ENCODE peak calls at places on chromosomes 7 and 10, in nine cellular contexts. One of them, this sample, is unnamed.

GRCh38 chr7:84043661-84044191 is 150.9 kb downstream of the SEMA3A start:
- DNase-seq in AG04449: no peak
- DNase-seq in CD4-positive, alpha-beta T cell: no peak
- DNase-seq in WTC11: no peak
- DNase-seq in Panc1: no peak
- DNase-seq in AG09309: no peak
- DNase-seq in astrocyte: no peak
- DNase-seq in IMR-90: no peak
- DNase-seq in fibroblast of lung: peak; percentile 53
- DNase-seq in this sample: no peak

GRCh38 chr10:21173964-21174669 is 277.0 kb upstream of the NEBL start:
- DNase-seq in AG04449: no peak
- DNase-seq in CD4-positive, alpha-beta T cell: no peak
- DNase-seq in WTC11: peak; percentile 59
- DNase-seq in Panc1: no peak
- DNase-seq in AG09309: no peak
- DNase-seq in astrocyte: no peak
- DNase-seq in IMR-90: no peak
- DNase-seq in fibroblast of lung: no peak
- DNase-seq in this sample: peak; percentile 73

GRCh38 chr7:151890355-151891004 is 13.6 kb upstream of the PRKAG2 start:
- DNase-seq in AG04449: no peak
- DNase-seq in CD4-positive, alpha-beta T cell: no peak
- DNase-seq in WTC11: no peak
- DNase-seq in Panc1: no peak
- DNase-seq in AG09309: no peak
- DNase-seq in astrocyte: no peak
- DNase-seq in IMR-90: no peak
- DNase-seq in fibroblast of lung: no peak
- DNase-seq in this sample: no peak

GRCh38 chr7:37505750-37506353 is 57.2 kb upstream of the ELMO1 start:
- DNase-seq in AG04449: no peak
- DNase-seq in CD4-positive, alpha-beta T cell: no peak
- DNase-seq in WTC11: no peak
- DNase-seq in Panc1: no peak
- DNase-seq in AG09309: no peak
- DNase-seq in astrocyte: no peak
- DNase-seq in IMR-90: no peak
- DNase-seq in fibroblast of lung: no peak
- DNase-seq in this sample: no peak

GRCh38 chr10:86888585-86889381 is 68.6 kb downstream of the MMRN2 start:
- DNase-seq in AG04449: peak; percentile 3
- DNase-seq in CD4-positive, alpha-beta T cell: no peak
- DNase-seq in WTC11: no peak
- DNase-seq in Panc1: no peak
- DNase-seq in AG09309: no peak
- DNase-seq in astrocyte: peak; percentile 55
- DNase-seq in IMR-90: peak; percentile 71
- DNase-seq in fibroblast of lung: peak; percentile 45
- DNase-seq in this sample: no peak

GRCh38 chr10:78312197-78313046 is 278.8 kb downstream of the RPS24 start:
- DNase-seq in AG04449: no peak
- DNase-seq in CD4-positive, alpha-beta T cell: no peak
- DNase-seq in WTC11: no peak
- DNase-seq in Panc1: no peak
- DNase-seq in AG09309: no peak
- DNase-seq in astrocyte: peak; percentile 74
- DNase-seq in IMR-90: peak; percentile 40
- DNase-seq in fibroblast of lung: no peak
- DNase-seq in this sample: no peak

GRCh38 chr7:101378808-101379207 is 16.1 kb downstream of the COL26A1 start:
- DNase-seq in AG04449: no peak
- DNase-seq in CD4-positive, alpha-beta T cell: no peak
- DNase-seq in WTC11: peak; percentile 67
- DNase-seq in Panc1: no peak
- DNase-seq in AG09309: no peak
- DNase-seq in astrocyte: no peak
- DNase-seq in IMR-90: no peak
- DNase-seq in fibroblast of lung: no peak
- DNase-seq in this sample: peak; percentile 52

GRCh38 chr10:112330154-112330553 is 43.8 kb upstream of the ACSL5 start:
- DNase-seq in AG04449: no peak
- DNase-seq in CD4-positive, alpha-beta T cell: no peak
- DNase-seq in WTC11: no peak
- DNase-seq in Panc1: no peak
- DNase-seq in AG09309: no peak
- DNase-seq in astrocyte: no peak
- DNase-seq in IMR-90: no peak
- DNase-seq in fibroblast of lung: no peak
- DNase-seq in this sample: no peak

GRCh38 chr7:2539031-2540028 is 16.0 kb downstream of the BRAT1 start:
- DNase-seq in AG04449: no peak
- DNase-seq in CD4-positive, alpha-beta T cell: no peak
- DNase-seq in WTC11: no peak
- DNase-seq in Panc1: no peak
- DNase-seq in AG09309: no peak
- DNase-seq in astrocyte: no peak
- DNase-seq in IMR-90: no peak
- DNase-seq in fibroblast of lung: no peak
- DNase-seq in this sample: no peak

GRCh38 chr7:101308245-101309085 is 13.1 kb downstream of the IFT22 start:
- DNase-seq in AG04449: no peak
- DNase-seq in CD4-positive, alpha-beta T cell: peak; percentile 9
- DNase-seq in WTC11: peak; percentile 90
- DNase-seq in Panc1: no peak
- DNase-seq in AG09309: no peak
- DNase-seq in astrocyte: peak; percentile 3
- DNase-seq in IMR-90: no peak
- DNase-seq in fibroblast of lung: peak; percentile 51
- DNase-seq in this sample: peak; percentile 77

GRCh38 chr10:113087082-113088029 is 137.3 kb downstream of the TCF7L2 start:
- DNase-seq in AG04449: peak; percentile 95
- DNase-seq in CD4-positive, alpha-beta T cell: no peak
- DNase-seq in WTC11: no peak
- DNase-seq in Panc1: peak; percentile 96
- DNase-seq in AG09309: peak; percentile 99
- DNase-seq in astrocyte: peak; percentile 100
- DNase-seq in IMR-90: peak; percentile 100
- DNase-seq in fibroblast of lung: peak; percentile 99
- DNase-seq in this sample: no peak

GRCh38 chr10:62005687-62006086 is 104.2 kb downstream of the ARID5B start:
- DNase-seq in AG04449: no peak
- DNase-seq in CD4-positive, alpha-beta T cell: no peak
- DNase-seq in WTC11: no peak
- DNase-seq in Panc1: no peak
- DNase-seq in AG09309: no peak
- DNase-seq in astrocyte: no peak
- DNase-seq in IMR-90: no peak
- DNase-seq in fibroblast of lung: no peak
- DNase-seq in this sample: no peak

GRCh38 chr7:12909483-12909882 is 222.1 kb downstream of the ARL4A start:
- DNase-seq in AG04449: no peak
- DNase-seq in CD4-positive, alpha-beta T cell: no peak
- DNase-seq in WTC11: no peak
- DNase-seq in Panc1: no peak
- DNase-seq in AG09309: no peak
- DNase-seq in astrocyte: no peak
- DNase-seq in IMR-90: no peak
- DNase-seq in fibroblast of lung: no peak
- DNase-seq in this sample: no peak

GRCh38 chr7:66283003-66283920 is 78.1 kb downstream of the TPST1 start:
- DNase-seq in AG04449: peak; percentile 28
- DNase-seq in CD4-positive, alpha-beta T cell: no peak
- DNase-seq in WTC11: no peak
- DNase-seq in Panc1: peak; percentile 55
- DNase-seq in AG09309: peak; percentile 46
- DNase-seq in astrocyte: peak; percentile 87
- DNase-seq in IMR-90: peak; percentile 89
- DNase-seq in fibroblast of lung: peak; percentile 87
- DNase-seq in this sample: no peak

GRCh38 chr10:131435232-131435631 is 123.7 kb upstream of the TCERG1L start:
- DNase-seq in AG04449: no peak
- DNase-seq in CD4-positive, alpha-beta T cell: no peak
- DNase-seq in WTC11: no peak
- DNase-seq in Panc1: no peak
- DNase-seq in AG09309: no peak
- DNase-seq in astrocyte: no peak
- DNase-seq in IMR-90: no peak
- DNase-seq in fibroblast of lung: no peak
- DNase-seq in this sample: no peak

GRCh38 chr10:62068464-62068863 is 167.0 kb downstream of the ARID5B start:
- DNase-seq in AG04449: no peak
- DNase-seq in CD4-positive, alpha-beta T cell: no peak
- DNase-seq in WTC11: no peak
- DNase-seq in Panc1: no peak
- DNase-seq in AG09309: no peak
- DNase-seq in astrocyte: no peak
- DNase-seq in IMR-90: no peak
- DNase-seq in fibroblast of lung: no peak
- DNase-seq in this sample: no peak

GRCh38 chr7:23431596-23432284 is 38.6 kb downstream of the IGF2BP3 start:
- DNase-seq in AG04449: no peak
- DNase-seq in CD4-positive, alpha-beta T cell: no peak
- DNase-seq in WTC11: no peak
- DNase-seq in Panc1: no peak
- DNase-seq in AG09309: no peak
- DNase-seq in astrocyte: peak; percentile 14
- DNase-seq in IMR-90: peak; percentile 38
- DNase-seq in fibroblast of lung: peak; percentile 58
- DNase-seq in this sample: no peak

GRCh38 chr7:16850772-16851466 is 30.9 kb downstream of the AGR3 start:
- DNase-seq in AG04449: no peak
- DNase-seq in CD4-positive, alpha-beta T cell: no peak
- DNase-seq in WTC11: peak; percentile 11
- DNase-seq in Panc1: no peak
- DNase-seq in AG09309: no peak
- DNase-seq in astrocyte: no peak
- DNase-seq in IMR-90: no peak
- DNase-seq in fibroblast of lung: no peak
- DNase-seq in this sample: no peak

GRCh38 chr10:17872191-17873091 is 63.3 kb downstream of the MRC1 start:
- DNase-seq in AG04449: no peak
- DNase-seq in CD4-positive, alpha-beta T cell: no peak
- DNase-seq in WTC11: no peak
- DNase-seq in Panc1: peak; percentile 24
- DNase-seq in AG09309: no peak
- DNase-seq in astrocyte: no peak
- DNase-seq in IMR-90: peak; percentile 21
- DNase-seq in fibroblast of lung: peak; percentile 31
- DNase-seq in this sample: no peak

GRCh38 chr7:13240349-13240748 is 552.9 kb downstream of the ARL4A start:
- DNase-seq in AG04449: no peak
- DNase-seq in CD4-positive, alpha-beta T cell: no peak
- DNase-seq in WTC11: no peak
- DNase-seq in Panc1: peak; percentile 59
- DNase-seq in AG09309: peak; percentile 4
- DNase-seq in astrocyte: peak; percentile 71
- DNase-seq in IMR-90: peak; percentile 51
- DNase-seq in fibroblast of lung: peak; percentile 35
- DNase-seq in this sample: no peak

GRCh38 chr7:6074612-6075380 is 43.6 kb downstream of the ANKRD61 start:
- DNase-seq in AG04449: no peak
- DNase-seq in CD4-positive, alpha-beta T cell: no peak
- DNase-seq in WTC11: no peak
- DNase-seq in Panc1: no peak
- DNase-seq in AG09309: no peak
- DNase-seq in astrocyte: no peak
- DNase-seq in IMR-90: no peak
- DNase-seq in fibroblast of lung: peak; percentile 8
- DNase-seq in this sample: no peak

GRCh38 chr7:141654551-141654950 is 47.4 kb downstream of the DENND11 start:
- DNase-seq in AG04449: peak; percentile 16
- DNase-seq in CD4-positive, alpha-beta T cell: peak; percentile 38
- DNase-seq in WTC11: peak; percentile 57
- DNase-seq in Panc1: peak; percentile 59
- DNase-seq in AG09309: peak; percentile 10
- DNase-seq in astrocyte: peak; percentile 50
- DNase-seq in IMR-90: peak; percentile 69
- DNase-seq in fibroblast of lung: peak; percentile 78
- DNase-seq in this sample: peak; percentile 58

GRCh38 chr10:44878704-44879530 is 32.2 kb upstream of the TMEM72 start:
- DNase-seq in AG04449: no peak
- DNase-seq in CD4-positive, alpha-beta T cell: peak; percentile 60
- DNase-seq in WTC11: peak; percentile 91
- DNase-seq in Panc1: no peak
- DNase-seq in AG09309: no peak
- DNase-seq in astrocyte: peak; percentile 62
- DNase-seq in IMR-90: peak; percentile 82
- DNase-seq in fibroblast of lung: peak; percentile 79
- DNase-seq in this sample: peak; percentile 87
- TF ChIP-seq CTCF in AG04449: no peak
- TF ChIP-seq CTCF in CD4-positive, alpha-beta T cell: no peak
- TF ChIP-seq CTCF in WTC11: no peak
- TF ChIP-seq CTCF in Panc1: no peak
- TF ChIP-seq CTCF in AG09309: peak; percentile 15
- TF ChIP-seq CTCF in astrocyte: no peak
- TF ChIP-seq CTCF in IMR-90: no peak
- TF ChIP-seq CTCF in fibroblast of lung: no peak
- TF ChIP-seq CTCF in this sample: peak; percentile 11

GRCh38 chr7:128869138-128869943 is 6.7 kb downstream of the ATP6V1F start:
- DNase-seq in AG04449: no peak
- DNase-seq in CD4-positive, alpha-beta T cell: peak; percentile 31
- DNase-seq in WTC11: peak; percentile 62
- DNase-seq in Panc1: no peak
- DNase-seq in AG09309: no peak
- DNase-seq in astrocyte: peak; percentile 19
- DNase-seq in IMR-90: peak; percentile 23
- DNase-seq in fibroblast of lung: peak; percentile 37
- DNase-seq in this sample: peak; percentile 72
- TF ChIP-seq CTCF in AG04449: peak; percentile 29
- TF ChIP-seq CTCF in CD4-positive, alpha-beta T cell: no peak
- TF ChIP-seq CTCF in WTC11: no peak
- TF ChIP-seq CTCF in Panc1: peak; percentile 52
- TF ChIP-seq CTCF in AG09309: no peak
- TF ChIP-seq CTCF in astrocyte: no peak
- TF ChIP-seq CTCF in IMR-90: peak; percentile 13
- TF ChIP-seq CTCF in fibroblast of lung: no peak
- TF ChIP-seq CTCF in this sample: no peak

GRCh38 chr10:89419548-89419947 is 5.2 kb downstream of the IFIT5 start:
- DNase-seq in AG04449: no peak
- DNase-seq in CD4-positive, alpha-beta T cell: no peak
- DNase-seq in WTC11: no peak
- DNase-seq in Panc1: no peak
- DNase-seq in AG09309: no peak
- DNase-seq in astrocyte: no peak
- DNase-seq in IMR-90: peak; percentile 31
- DNase-seq in fibroblast of lung: peak; percentile 62
- DNase-seq in this sample: no peak
- TF ChIP-seq CTCF in AG04449: peak; percentile 14
- TF ChIP-seq CTCF in CD4-positive, alpha-beta T cell: peak; percentile 31
- TF ChIP-seq CTCF in WTC11: peak; percentile 26
- TF ChIP-seq CTCF in Panc1: peak; percentile 40
- TF ChIP-seq CTCF in AG09309: peak; percentile 50
- TF ChIP-seq CTCF in astrocyte: peak; percentile 52
- TF ChIP-seq CTCF in IMR-90: peak; percentile 44
- TF ChIP-seq CTCF in fibroblast of lung: peak; percentile 63
- TF ChIP-seq CTCF in this sample: peak; percentile 33

DNA sequence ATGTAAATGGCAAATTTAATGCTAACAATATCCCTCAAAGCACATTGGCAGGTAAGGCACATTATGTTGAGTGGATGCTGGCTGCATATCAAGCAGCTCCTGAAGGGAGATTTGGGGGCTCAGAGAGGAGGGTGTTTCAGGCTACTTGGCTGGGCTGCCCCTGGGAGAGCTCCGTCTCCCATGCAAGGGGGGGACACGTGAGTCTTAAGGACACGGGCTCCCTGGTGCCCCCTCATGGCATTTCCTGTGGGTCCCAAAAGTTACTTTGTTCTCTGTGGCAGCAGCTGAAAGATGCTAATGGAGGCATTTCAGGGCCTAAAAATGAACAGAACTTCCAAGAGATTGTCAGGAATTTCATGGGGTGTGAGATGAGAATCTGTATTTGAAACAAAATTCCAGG is 143.3 kb downstream of the HERPUD2 start:
- DNase-seq in AG04449: no peak
- DNase-seq in CD4-positive, alpha-beta T cell: no peak
- DNase-seq in WTC11: peak; percentile 19
- DNase-seq in Panc1: no peak
- DNase-seq in AG09309: no peak
- DNase-seq in astrocyte: no peak
- DNase-seq in IMR-90: no peak
- DNase-seq in fibroblast of lung: no peak
- DNase-seq in this sample: no peak
- TF ChIP-seq CTCF in AG04449: no peak
- TF ChIP-seq CTCF in CD4-positive, alpha-beta T cell: no peak
- TF ChIP-seq CTCF in WTC11: no peak
- TF ChIP-seq CTCF in Panc1: no peak
- TF ChIP-seq CTCF in AG09309: no peak
- TF ChIP-seq CTCF in astrocyte: no peak
- TF ChIP-seq CTCF in IMR-90: no peak
- TF ChIP-seq CTCF in fibroblast of lung: no peak
- TF ChIP-seq CTCF in this sample: no peak

This sample was measured in nephron progenitor cell.